ENCODE peak calls at places on chromosomes 6 and 20, in five cellular contexts. One of them, this sample, is unnamed.

GRCh38 chr6:39812853-39813533 is 20.8 kb downstream of the DAAM2 start:
- DNase-seq in AG10803: peak
- DNase-seq in omental fat pad: no peak
- DNase-seq in neural crest cell: no peak
- DNase-seq in ecto neural progenitor cell: no peak
- DNase-seq in this sample: no peak

GRCh38 chr6:170117111-170117972 is 173.5 kb downstream of the DLL1 start:
- DNase-seq in omental fat pad: no peak
- DNase-seq in AG10803: no peak
- DNase-seq in ecto neural progenitor cell: peak
- DNase-seq in neural crest cell: no peak
- DNase-seq in this sample: no peak

GRCh38 chr6:148874698-148875293 is 128.0 kb downstream of the UST start:
- DNase-seq in ecto neural progenitor cell: no peak
- DNase-seq in AG10803: peak
- DNase-seq in omental fat pad: no peak
- DNase-seq in neural crest cell: no peak
- DNase-seq in this sample: no peak

GRCh38 chr20:33506576-33506975 is 16.7 kb downstream of the CBFA2T2 start:
- DNase-seq in omental fat pad: no peak
- DNase-seq in neural crest cell: no peak
- DNase-seq in ecto neural progenitor cell: no peak
- DNase-seq in AG10803: peak
- DNase-seq in this sample: no peak

GRCh38 chr6:79946242-79946641 is 1.1 kb downstream of the ELOVL4 start:
- DNase-seq in neural crest cell: peak
- DNase-seq in AG10803: peak
- DNase-seq in ecto neural progenitor cell: no peak
- DNase-seq in omental fat pad: no peak
- DNase-seq in this sample: peak

GRCh38 chr20:23875606-23876237 is 3.8 kb downstream of the CST5 start:
- DNase-seq in neural crest cell: no peak
- DNase-seq in AG10803: no peak
- DNase-seq in ecto neural progenitor cell: no peak
- DNase-seq in omental fat pad: no peak
- DNase-seq in this sample: no peak

GRCh38 chr20:34871966-34872603 is 571 bp downstream of the GGT7 start:
- DNase-seq in neural crest cell: no peak
- DNase-seq in AG10803: peak
- DNase-seq in ecto neural progenitor cell: no peak
- DNase-seq in omental fat pad: no peak
- DNase-seq in this sample: no peak

GRCh38 chr6:133040025-133040838 is 200.9 kb upstream of the EYA4 start:
- DNase-seq in ecto neural progenitor cell: no peak
- DNase-seq in omental fat pad: no peak
- DNase-seq in AG10803: peak
- DNase-seq in neural crest cell: peak
- DNase-seq in this sample: peak

GRCh38 chr6:147389463-147389862 is 119.0 kb upstream of the SAMD5 start:
- DNase-seq in neural crest cell: no peak
- DNase-seq in ecto neural progenitor cell: no peak
- DNase-seq in omental fat pad: no peak
- DNase-seq in AG10803: no peak
- DNase-seq in this sample: no peak

GRCh38 chr6:43933111-43933885 is 163.3 kb downstream of the VEGFA start:
- DNase-seq in AG10803: no peak
- DNase-seq in neural crest cell: no peak
- DNase-seq in omental fat pad: no peak
- DNase-seq in ecto neural progenitor cell: no peak
- DNase-seq in this sample: no peak

GRCh38 chr6:99590728-99591672 is 15.6 kb upstream of the PRDM13 start:
- DNase-seq in neural crest cell: no peak
- DNase-seq in omental fat pad: no peak
- DNase-seq in ecto neural progenitor cell: peak
- DNase-seq in AG10803: no peak
- DNase-seq in this sample: no peak

GRCh38 chr6:39934060-39934757 is at the start of gene MOCS1:
- DNase-seq in neural crest cell: peak
- DNase-seq in omental fat pad: peak
- DNase-seq in ecto neural progenitor cell: peak
- DNase-seq in AG10803: peak
- DNase-seq in this sample: peak

GRCh38 chr6:44010411-44011349 is 116.6 kb downstream of the MRPL14 start:
- DNase-seq in neural crest cell: no peak
- DNase-seq in ecto neural progenitor cell: no peak
- DNase-seq in omental fat pad: peak
- DNase-seq in AG10803: peak
- DNase-seq in this sample: peak

GRCh38 chr20:44071526-44072111 is 115.4 kb downstream of the JPH2 start:
- DNase-seq in neural crest cell: no peak
- DNase-seq in omental fat pad: no peak
- DNase-seq in ecto neural progenitor cell: no peak
- DNase-seq in AG10803: no peak
- DNase-seq in this sample: no peak

GRCh38 chr20:50345712-50346371 is 155.2 kb downstream of the CEBPB start:
- DNase-seq in AG10803: no peak
- DNase-seq in neural crest cell: no peak
- DNase-seq in ecto neural progenitor cell: no peak
- DNase-seq in omental fat pad: no peak
- DNase-seq in this sample: no peak

GRCh38 chr6:135163440-135163738 is 17.7 kb upstream of the MYB start:
- DNase-seq in omental fat pad: no peak
- DNase-seq in AG10803: no peak
- DNase-seq in ecto neural progenitor cell: no peak
- DNase-seq in neural crest cell: no peak
- DNase-seq in this sample: no peak

GRCh38 chr6:90216081-90216977 is 80.3 kb downstream of the BACH2 start:
- DNase-seq in ecto neural progenitor cell: no peak
- DNase-seq in omental fat pad: no peak
- DNase-seq in AG10803: peak
- DNase-seq in neural crest cell: no peak
- DNase-seq in this sample: peak

GRCh38 chr20:13200767-13201500 is 20.1 kb upstream of the ISM1 start:
- DNase-seq in neural crest cell: no peak
- DNase-seq in AG10803: no peak
- DNase-seq in ecto neural progenitor cell: peak
- DNase-seq in omental fat pad: no peak
- DNase-seq in this sample: no peak

GRCh38 chr20:59074456-59074855 is 31.9 kb upstream of the PRELID3B start:
- DNase-seq in ecto neural progenitor cell: no peak
- DNase-seq in neural crest cell: no peak
- DNase-seq in AG10803: no peak
- DNase-seq in omental fat pad: no peak
- DNase-seq in this sample: no peak

GRCh38 chr20:45983279-45983743 is 11.3 kb upstream of the ZNF335 start:
- DNase-seq in omental fat pad: no peak
- DNase-seq in neural crest cell: no peak
- DNase-seq in ecto neural progenitor cell: no peak
- DNase-seq in AG10803: no peak
- DNase-seq in this sample: no peak

GRCh38 chr20:47543006-47543431 is 41.3 kb downstream of the NCOA3 start:
- DNase-seq in ecto neural progenitor cell: no peak
- DNase-seq in AG10803: peak
- DNase-seq in neural crest cell: no peak
- DNase-seq in omental fat pad: no peak
- DNase-seq in this sample: no peak

GRCh38 chr6:13863699-13864155 is 49.4 kb upstream of the MCUR1 start:
- DNase-seq in ecto neural progenitor cell: peak
- DNase-seq in AG10803: no peak
- DNase-seq in omental fat pad: no peak
- DNase-seq in neural crest cell: no peak
- DNase-seq in this sample: no peak

GRCh38 chr20:688809-689208 is 13.2 kb upstream of the SCRT2 start:
- DNase-seq in omental fat pad: no peak
- DNase-seq in neural crest cell: no peak
- DNase-seq in AG10803: no peak
- DNase-seq in ecto neural progenitor cell: peak
- DNase-seq in this sample: peak

GRCh38 chr6:25165181-25165580 is 114.0 kb upstream of the CARMIL1 start:
- DNase-seq in AG10803: no peak
- DNase-seq in ecto neural progenitor cell: no peak
- DNase-seq in omental fat pad: no peak
- DNase-seq in neural crest cell: no peak
- DNase-seq in this sample: no peak

GRCh38 chr20:34185766-34186620 is 55.2 kb upstream of the ASIP start:
- DNase-seq in omental fat pad: no peak
- DNase-seq in AG10803: peak
- DNase-seq in ecto neural progenitor cell: no peak
- DNase-seq in neural crest cell: no peak
- DNase-seq in this sample: no peak

GRCh38 chr20:50588034-50588736 is 78.0 kb downstream of the PTPN1 start:
- DNase-seq in omental fat pad: peak
- DNase-seq in AG10803: peak
- DNase-seq in neural crest cell: peak
- DNase-seq in ecto neural progenitor cell: peak
- DNase-seq in this sample: peak

GRCh38 chr20:46558511-46558959 is 8.1 kb upstream of the OCSTAMP start:
- DNase-seq in omental fat pad: no peak
- DNase-seq in ecto neural progenitor cell: no peak
- DNase-seq in neural crest cell: no peak
- DNase-seq in AG10803: peak
- DNase-seq in this sample: no peak

GRCh38 chr6:80186082-80186481 is 79.6 kb downstream of the BCKDHB start:
- DNase-seq in AG10803: no peak
- DNase-seq in ecto neural progenitor cell: no peak
- DNase-seq in neural crest cell: no peak
- DNase-seq in omental fat pad: no peak
- DNase-seq in this sample: no peak

GRCh38 chr6:160039441-160039840 is 70.6 kb downstream of the IGF2R start:
- DNase-seq in ecto neural progenitor cell: no peak
- DNase-seq in neural crest cell: no peak
- DNase-seq in AG10803: no peak
- DNase-seq in omental fat pad: no peak
- DNase-seq in this sample: no peak

GRCh38 chr20:20327756-20328155 is 40.1 kb upstream of the INSM1 start:
- DNase-seq in omental fat pad: no peak
- DNase-seq in neural crest cell: no peak
- DNase-seq in ecto neural progenitor cell: no peak
- DNase-seq in AG10803: no peak
- DNase-seq in this sample: no peak